ENCODE peak calls at places on chromosome 17, in nine cellular contexts. P is NT2/D1; A is PC-3; M is body of pancreas; F is CD4-positive, alpha-beta memory T cell; K is psoas muscle; C is adipocyte; J is spleen; L is aorta. W is an unnamed sample.

GRCh38 chr17:27771576-27771975 is 28.8 kb downstream of the NOS2 start:
- DNase-seq in P (no peak), A (no peak), M (no peak), F (no peak), K (no peak), C (no peak), J (no peak), L (no peak), W (no peak)

GRCh38 chr17:65037157-65037556 is 19.4 kb downstream of the GNA13 start:
- DNase-seq in P (no peak), A (no peak), M (no peak), F (no peak), K (no peak), C (no peak), J (no peak), L (no peak), W (no peak)

GRCh38 chr17:12839042-12839441 is 49.7 kb downstream of the ARHGAP44 start:
- DNase-seq in P (no peak), A (no peak), M (no peak), F (no peak), K (no peak), C (no peak), J (no peak), L (no peak), W (no peak)

GRCh38 chr17:21445091-21445650 is 69.0 kb downstream of the KCNJ12 start:
- DNase-seq in P (no peak), A (no peak), M (no peak), F (no peak), K (no peak), C (no peak), J (no peak), L (no peak), W (no peak)

GRCh38 chr17:39921323-39921722 is 2.9 kb upstream of the GSDMB start:
- DNase-seq in P (no peak), A (no peak), M (no peak), F (no peak), K (no peak), C (no peak), J (no peak), L (no peak), W (no peak)

GRCh38 chr17:57935833-57936807 is 19.1 kb downstream of the CUEDC1 start:
- DNase-seq in P (no peak), A (peak), M (peak), F (no peak), K (peak), C (peak), J (no peak), L (no peak), W (no peak)

GRCh38 chr17:77730376-77730775 is 228.1 kb upstream of the TNRC6C start:
- DNase-seq in P (no peak), A (no peak), M (no peak), F (no peak), K (no peak), C (no peak), J (no peak), L (no peak), W (no peak)

GRCh38 chr17:57703273-57703672 is 41.8 kb downstream of the CCDC182 start:
- DNase-seq in P (no peak), A (no peak), M (no peak), F (no peak), K (no peak), C (no peak), J (no peak), L (no peak), W (no peak)

GRCh38 chr17:17021194-17021863 is 20.9 kb upstream of the MPRIP start:
- DNase-seq in P (no peak), A (no peak), M (peak), F (no peak), K (peak), C (peak), J (peak), L (peak), W (no peak)

GRCh38 chr17:12007466-12007865 is 10.2 kb upstream of the ZNF18 start:
- DNase-seq in P (no peak), A (no peak), M (no peak), F (no peak), K (no peak), C (no peak), J (no peak), L (no peak), W (no peak)

GRCh38 chr17:39045948-39046679 is 78.9 kb upstream of the FBXO47 start:
- DNase-seq in P (no peak), A (no peak), M (no peak), F (no peak), K (no peak), C (no peak), J (no peak), L (no peak), W (no peak)

GRCh38 chr17:43219746-43220380 is 8.2 kb downstream of the TMEM106A start:
- DNase-seq in P (no peak), A (no peak), M (no peak), F (no peak), K (no peak), C (no peak), J (peak), L (peak), W (no peak)

GRCh38 chr17:67500261-67500660 is 123.2 kb downstream of the PITPNC1 start:
- DNase-seq in P (no peak), A (peak), M (no peak), F (no peak), K (no peak), C (peak), J (no peak), L (no peak), W (no peak)
- H3K4me3 ChIP-seq in P (no peak), A (no peak), M (no peak), F (no peak), K (no peak), C (no peak), J (no peak), L (no peak), W (no peak)

GRCh38 chr17:61440697-61441096 is 11.5 kb upstream of the TBX4 start:
- DNase-seq in P (no peak), A (no peak), M (no peak), F (no peak), K (no peak), C (no peak), J (no peak), L (no peak), W (no peak)

GRCh38 chr17:61436273-61436672 is 15.9 kb upstream of the TBX4 start:
- DNase-seq in P (no peak), A (no peak), M (no peak), F (no peak), K (no peak), C (no peak), J (no peak), L (no peak), W (no peak)

GRCh38 chr17:61431594-61432311 is 20.5 kb upstream of the TBX4 start:
- DNase-seq in P (no peak), A (no peak), M (no peak), F (no peak), K (no peak), C (peak), J (no peak), L (no peak), W (no peak)

GRCh38 chr17:61442136-61442775 is 10.0 kb upstream of the TBX4 start:
- DNase-seq in P (no peak), A (no peak), M (no peak), F (no peak), K (no peak), C (no peak), J (no peak), L (no peak), W (no peak)

DNA sequence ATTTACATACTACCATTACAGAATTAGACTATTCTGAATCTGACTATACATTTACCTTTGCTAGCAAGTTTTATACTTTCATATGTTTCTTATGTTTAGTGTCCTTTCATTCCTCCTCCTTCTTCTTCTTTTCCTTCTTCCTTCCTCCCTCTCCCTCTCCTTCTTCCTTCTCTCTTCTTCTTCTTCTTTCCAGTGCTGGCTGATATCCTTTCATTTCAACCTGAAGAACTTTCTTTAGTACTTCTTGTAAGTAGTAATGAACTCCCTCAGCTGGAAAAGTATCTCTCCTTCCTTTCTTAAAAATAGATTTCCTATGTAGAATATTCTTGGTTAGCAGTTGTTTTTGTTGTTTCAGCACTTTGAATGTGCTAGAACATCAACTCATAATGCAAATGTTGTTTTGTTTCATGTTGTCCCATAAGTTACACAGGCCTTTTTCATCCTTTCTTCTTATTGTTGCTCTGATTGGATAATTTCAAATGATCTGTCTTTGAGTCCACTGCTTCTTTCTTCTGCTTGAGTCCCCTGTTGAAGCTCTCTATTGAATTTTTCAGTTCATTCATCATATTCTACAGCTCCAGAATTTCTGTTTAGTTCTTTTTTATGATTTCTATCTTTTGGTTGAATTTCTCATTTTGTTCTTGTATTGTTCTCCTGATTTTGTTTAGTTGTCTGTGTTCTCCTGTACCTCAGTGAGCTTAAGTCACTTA is 15.1 kb upstream of the TBX4 start:
- DNase-seq in P (no peak), A (no peak), M (no peak), F (no peak), K (no peak), C (no peak), J (no peak), L (no peak), W (no peak)
- H3K4me3 ChIP-seq in P (no peak), A (no peak), M (no peak), F (no peak), K (no peak), C (no peak), J (no peak), L (no peak), W (no peak)

GRCh38 chr17:61399131-61400057 is at the start of gene TBX2:
- DNase-seq in P (no peak), A (peak), M (peak), F (no peak), K (peak), C (peak), J (peak), L (peak), W (no peak)

GRCh38 chr17:61400058-61400785 is 579 bp downstream of the TBX2 start:
- DNase-seq in P (no peak), A (peak), M (no peak), F (no peak), K (no peak), C (peak), J (no peak), L (peak), W (no peak)

GRCh38 chr17:61396586-61397085 is 3.0 kb upstream of the TBX2 start:
- DNase-seq in P (no peak), A (no peak), M (no peak), F (no peak), K (peak), C (peak), J (no peak), L (no peak), W (no peak)

GRCh38 chr17:61397086-61397842 is 2.4 kb upstream of the TBX2 start:
- DNase-seq in P (no peak), A (no peak), M (no peak), F (no peak), K (peak), C (peak), J (no peak), L (no peak), W (no peak)

DNA sequence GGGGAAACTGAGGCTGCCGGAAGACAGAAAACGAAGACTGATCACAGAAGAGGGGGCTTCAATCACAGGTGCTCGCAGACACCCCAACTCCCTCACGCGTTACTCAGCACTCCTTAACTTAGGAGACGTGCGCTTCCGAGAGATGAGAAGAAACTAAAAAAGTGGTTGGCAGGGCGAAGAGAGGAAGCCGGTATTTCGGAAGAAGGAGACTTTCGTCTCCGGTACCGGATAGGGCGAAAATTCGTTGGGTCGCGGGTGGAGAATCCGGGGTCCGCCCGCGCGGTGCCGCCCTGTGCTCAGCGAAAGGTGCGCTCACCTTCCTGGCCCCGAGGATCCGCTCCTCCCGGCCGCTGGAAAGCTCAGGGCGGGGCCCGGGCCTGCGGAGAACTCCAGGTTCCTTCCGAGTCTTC is 917 bp upstream of the TBX2 start:
- DNase-seq in P (no peak), A (peak), M (no peak), F (no peak), K (no peak), C (no peak), J (no peak), L (no peak), W (no peak)
- H3K4me3 ChIP-seq in P (peak), A (peak), M (peak), F (no peak), K (peak), C (peak), J (peak), L (peak), W (no peak)

GRCh38 chr17:56594528-56595418 is 1.3 kb downstream of the NOG start:
- DNase-seq in P (no peak), A (peak), M (peak), F (no peak), K (no peak), C (peak), J (peak), L (peak), W (no peak)
- H3K4me3 ChIP-seq in P (peak), A (peak), M (peak), F (peak), K (peak), C (peak), J (peak), L (peak), W (peak)

GRCh38 chr17:1997587-1998425 is 27.3 kb downstream of the RTN4RL1 start:
- DNase-seq in P (no peak), A (peak), M (peak), F (no peak), K (no peak), C (no peak), J (no peak), L (peak), W (no peak)

GRCh38 chr17:1996243-1997145 is 28.6 kb downstream of the RTN4RL1 start:
- DNase-seq in P (no peak), A (no peak), M (no peak), F (no peak), K (no peak), C (no peak), J (no peak), L (no peak), W (no peak)

GRCh38 chr17:1999557-2000251 is 25.4 kb downstream of the RTN4RL1 start:
- DNase-seq in P (no peak), A (peak), M (peak), F (no peak), K (peak), C (peak), J (no peak), L (peak), W (no peak)

GRCh38 chr17:1997146-1997586 is 28.0 kb downstream of the RTN4RL1 start:
- DNase-seq in P (no peak), A (peak), M (peak), F (no peak), K (no peak), C (no peak), J (no peak), L (no peak), W (no peak)

GRCh38 chr17:1998426-1998784 is 26.7 kb downstream of the RTN4RL1 start:
- DNase-seq in P (no peak), A (peak), M (peak), F (no peak), K (no peak), C (no peak), J (no peak), L (peak), W (no peak)
- H3K4me3 ChIP-seq in P (peak), A (peak), M (no peak), F (no peak), K (peak), C (peak), J (peak), L (peak), W (no peak)

GRCh38 chr17:81422776-81423697 is 27.8 kb downstream of the BAHCC1 start:
- DNase-seq in P (no peak), A (peak), M (peak), F (no peak), K (peak), C (peak), J (no peak), L (peak), W (no peak)
- H3K4me3 ChIP-seq in P (peak), A (peak), M (no peak), F (no peak), K (peak), C (peak), J (no peak), L (no peak), W (no peak)

GRCh38 chr17:45384047-45384799 is 48.4 kb downstream of the ARHGAP27 start:
- DNase-seq in P (no peak), A (peak), M (no peak), F (no peak), K (no peak), C (no peak), J (no peak), L (no peak), W (no peak)
- H3K4me3 ChIP-seq in P (no peak), A (no peak), M (no peak), F (no peak), K (no peak), C (no peak), J (no peak), L (no peak), W (no peak)

DNA sequence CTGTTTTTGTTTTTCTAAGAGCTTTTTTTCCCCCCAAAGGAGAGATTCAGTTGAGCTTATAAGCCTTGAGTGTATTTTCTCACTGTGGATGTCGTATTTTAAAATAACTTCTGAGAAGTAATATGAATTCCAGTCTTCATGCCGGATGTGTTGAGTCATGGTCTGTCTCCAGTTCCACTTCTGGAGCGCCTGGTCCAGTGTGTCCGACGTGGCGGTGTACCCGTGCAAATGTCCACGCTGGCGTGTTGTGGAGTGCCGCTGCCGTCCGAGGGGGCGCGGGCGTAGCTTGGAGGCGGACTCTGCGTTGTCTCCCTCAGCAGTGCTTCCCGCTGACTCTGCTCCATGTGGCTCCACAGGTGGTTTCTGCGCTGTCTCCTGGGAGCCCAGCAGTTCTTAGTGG is 60.9 kb upstream of the ZNF750 start:
- DNase-seq in P (no peak), A (no peak), M (no peak), F (no peak), K (no peak), C (peak), J (no peak), L (peak), W (no peak)
- H3K4me3 ChIP-seq in P (no peak), A (no peak), M (no peak), F (no peak), K (peak), C (peak), J (no peak), L (no peak), W (no peak)

GRCh38 chr17:80712089-80712488 is 167.5 kb downstream of the RPTOR start:
- DNase-seq in P (no peak), A (no peak), M (no peak), F (no peak), K (no peak), C (no peak), J (no peak), L (no peak), W (no peak)
- H3K4me3 ChIP-seq in P (no peak), A (no peak), M (no peak), F (no peak), K (no peak), C (no peak), J (no peak), L (no peak), W (no peak)

DNA sequence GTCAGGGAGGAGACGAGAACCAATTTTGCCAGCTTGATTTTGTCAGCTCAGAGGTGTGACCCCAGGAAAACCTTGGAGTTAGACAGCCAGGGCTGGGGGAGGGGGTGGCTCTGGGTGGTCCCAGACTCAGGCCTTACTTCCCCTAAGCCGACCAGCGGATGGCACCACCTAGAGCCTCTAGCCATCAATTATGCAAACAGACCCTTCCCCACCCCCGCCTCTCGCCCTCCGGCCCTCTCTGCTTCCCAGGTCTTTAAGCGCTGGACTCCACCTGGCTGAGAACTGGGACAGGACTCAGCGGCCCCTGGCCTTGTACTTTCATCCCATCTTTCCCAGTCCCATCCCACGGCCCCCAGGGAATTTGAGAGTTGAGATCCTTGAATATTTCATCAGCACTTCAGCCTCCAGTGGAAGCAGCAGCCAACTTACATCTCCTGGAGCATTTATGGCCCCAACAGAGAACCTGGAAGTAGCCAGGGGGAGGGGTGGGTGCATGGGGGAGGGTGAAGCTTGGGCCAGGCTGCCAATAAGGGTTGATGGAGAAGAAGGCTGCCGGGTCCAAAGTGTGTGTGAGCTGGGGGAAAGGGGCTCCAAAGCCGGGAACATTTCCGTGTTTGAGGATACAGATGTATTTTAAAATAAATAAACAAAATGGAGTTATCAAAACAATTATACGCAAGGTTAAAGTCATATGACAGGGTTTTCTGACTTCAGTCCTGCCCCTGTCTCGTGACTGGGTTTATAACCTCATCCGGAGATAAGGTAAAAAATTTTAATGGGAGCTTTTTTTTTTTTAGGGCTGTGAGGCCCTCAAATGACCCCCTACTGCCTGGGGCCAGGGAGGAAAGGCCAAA is 7.5 kb upstream of the JUP start:
- DNase-seq in P (no peak), A (no peak), M (no peak), F (no peak), K (no peak), C (no peak), J (no peak), L (no peak), W (no peak)
- H3K4me3 ChIP-seq in P (peak), A (peak), M (no peak), F (no peak), K (no peak), C (no peak), J (no peak), L (no peak), W (no peak)